ENCODE peak calls at places on chromosomes 12 and 14, in seven cellular contexts. One of them, this sample, is unnamed.

GRCh38 chr12:109621864-109622485 is 48.4 kb downstream of the MVK start:
- DNase-seq in mucosa of descending colon: no peak
- DNase-seq in progenitor cell of endocrine pancreas: no peak
- DNase-seq in SK-N-SH: peak; percentile 86
- DNase-seq in thoracic aorta: no peak
- DNase-seq in Peyer's patch: no peak
- DNase-seq in nephron progenitor cell: no peak
- DNase-seq in this sample: no peak

GRCh38 chr14:49134940-49135339 is 451.2 kb downstream of the RPS29 start:
- DNase-seq in mucosa of descending colon: no peak
- DNase-seq in progenitor cell of endocrine pancreas: no peak
- DNase-seq in SK-N-SH: peak; percentile 30
- DNase-seq in thoracic aorta: no peak
- DNase-seq in Peyer's patch: no peak
- DNase-seq in nephron progenitor cell: no peak
- DNase-seq in this sample: no peak

GRCh38 chr14:105878125-105878524 is 351.7 kb downstream of the TMEM121 start:
- DNase-seq in mucosa of descending colon: no peak
- DNase-seq in progenitor cell of endocrine pancreas: no peak
- DNase-seq in SK-N-SH: no peak
- DNase-seq in thoracic aorta: no peak
- DNase-seq in Peyer's patch: peak; percentile 5
- DNase-seq in nephron progenitor cell: no peak
- DNase-seq in this sample: no peak

GRCh38 chr12:60279224-60279623 is 683.4 kb downstream of the SLC16A7 start:
- DNase-seq in mucosa of descending colon: no peak
- DNase-seq in progenitor cell of endocrine pancreas: no peak
- DNase-seq in SK-N-SH: no peak
- DNase-seq in thoracic aorta: no peak
- DNase-seq in Peyer's patch: no peak
- DNase-seq in nephron progenitor cell: no peak
- DNase-seq in this sample: no peak

GRCh38 chr12:45303955-45304354 is 88.1 kb downstream of the ANO6 start:
- DNase-seq in mucosa of descending colon: no peak
- DNase-seq in progenitor cell of endocrine pancreas: no peak
- DNase-seq in SK-N-SH: no peak
- DNase-seq in thoracic aorta: no peak
- DNase-seq in Peyer's patch: no peak
- DNase-seq in nephron progenitor cell: no peak
- DNase-seq in this sample: no peak

GRCh38 chr12:121326996-121327674 is 25.1 kb downstream of the ANAPC5 start:
- DNase-seq in mucosa of descending colon: no peak
- DNase-seq in progenitor cell of endocrine pancreas: no peak
- DNase-seq in SK-N-SH: peak; percentile 79
- DNase-seq in thoracic aorta: no peak
- DNase-seq in Peyer's patch: no peak
- DNase-seq in nephron progenitor cell: no peak
- DNase-seq in this sample: no peak

GRCh38 chr12:106113042-106113441 is 25.7 kb downstream of the NUAK1 start:
- DNase-seq in mucosa of descending colon: no peak
- DNase-seq in progenitor cell of endocrine pancreas: no peak
- DNase-seq in SK-N-SH: no peak
- DNase-seq in thoracic aorta: no peak
- DNase-seq in Peyer's patch: no peak
- DNase-seq in nephron progenitor cell: no peak
- DNase-seq in this sample: no peak

GRCh38 chr14:78170203-78170602 is at the start of gene NRXN3:
- DNase-seq in mucosa of descending colon: peak; percentile 3
- DNase-seq in progenitor cell of endocrine pancreas: peak; percentile 18
- DNase-seq in SK-N-SH: peak; percentile 73
- DNase-seq in thoracic aorta: no peak
- DNase-seq in Peyer's patch: no peak
- DNase-seq in nephron progenitor cell: peak; percentile 65
- DNase-seq in this sample: no peak

GRCh38 chr14:78164226-78164853 is 5.8 kb upstream of the NRXN3 start:
- DNase-seq in mucosa of descending colon: peak; percentile 53
- DNase-seq in progenitor cell of endocrine pancreas: peak; percentile 43
- DNase-seq in SK-N-SH: peak; percentile 61
- DNase-seq in thoracic aorta: no peak
- DNase-seq in Peyer's patch: no peak
- DNase-seq in nephron progenitor cell: peak; percentile 65
- DNase-seq in this sample: peak; percentile 31

GRCh38 chr12:102879144-102879763 is 37.8 kb downstream of the PAH start:
- DNase-seq in mucosa of descending colon: peak; percentile 13
- DNase-seq in progenitor cell of endocrine pancreas: no peak
- DNase-seq in SK-N-SH: peak; percentile 23
- DNase-seq in thoracic aorta: no peak
- DNase-seq in Peyer's patch: no peak
- DNase-seq in nephron progenitor cell: peak; percentile 52
- DNase-seq in this sample: no peak

GRCh38 chr12:64006211-64006610 is 161.7 kb downstream of the SRGAP1 start:
- DNase-seq in mucosa of descending colon: no peak
- DNase-seq in progenitor cell of endocrine pancreas: no peak
- DNase-seq in SK-N-SH: no peak
- DNase-seq in thoracic aorta: no peak
- DNase-seq in Peyer's patch: no peak
- DNase-seq in nephron progenitor cell: no peak
- DNase-seq in this sample: no peak

GRCh38 chr14:49427117-49427516 is 159.1 kb downstream of the RPS29 start:
- DNase-seq in mucosa of descending colon: no peak
- DNase-seq in progenitor cell of endocrine pancreas: no peak
- DNase-seq in SK-N-SH: no peak
- DNase-seq in thoracic aorta: no peak
- DNase-seq in Peyer's patch: no peak
- DNase-seq in nephron progenitor cell: no peak
- DNase-seq in this sample: no peak

GRCh38 chr12:4242595-4242994 is 31.0 kb upstream of the CCND2 start:
- DNase-seq in mucosa of descending colon: no peak
- DNase-seq in progenitor cell of endocrine pancreas: no peak
- DNase-seq in SK-N-SH: no peak
- DNase-seq in thoracic aorta: no peak
- DNase-seq in Peyer's patch: no peak
- DNase-seq in nephron progenitor cell: no peak
- DNase-seq in this sample: no peak

GRCh38 chr12:94140556-94140955 is 7.8 kb upstream of the PLXNC1 start:
- DNase-seq in mucosa of descending colon: peak; percentile 55
- DNase-seq in progenitor cell of endocrine pancreas: no peak
- DNase-seq in SK-N-SH: peak; percentile 58
- DNase-seq in thoracic aorta: no peak
- DNase-seq in Peyer's patch: no peak
- DNase-seq in nephron progenitor cell: peak; percentile 40
- DNase-seq in this sample: no peak

GRCh38 chr12:19978193-19978592 is 390.1 kb upstream of the PDE3A start:
- DNase-seq in mucosa of descending colon: no peak
- DNase-seq in progenitor cell of endocrine pancreas: no peak
- DNase-seq in SK-N-SH: no peak
- DNase-seq in thoracic aorta: no peak
- DNase-seq in Peyer's patch: no peak
- DNase-seq in nephron progenitor cell: no peak
- DNase-seq in this sample: no peak

GRCh38 chr12:120234643-120235368 is 30.7 kb downstream of the PXN start:
- DNase-seq in mucosa of descending colon: peak; percentile 81
- DNase-seq in progenitor cell of endocrine pancreas: no peak
- DNase-seq in SK-N-SH: peak; percentile 67
- DNase-seq in thoracic aorta: peak; percentile 87
- DNase-seq in Peyer's patch: peak; percentile 32
- DNase-seq in nephron progenitor cell: peak; percentile 60
- DNase-seq in this sample: no peak

GRCh38 chr12:26369588-26369987 is 174.2 kb downstream of the SSPN start:
- DNase-seq in mucosa of descending colon: no peak
- DNase-seq in progenitor cell of endocrine pancreas: no peak
- DNase-seq in SK-N-SH: no peak
- DNase-seq in thoracic aorta: no peak
- DNase-seq in Peyer's patch: no peak
- DNase-seq in nephron progenitor cell: no peak
- DNase-seq in this sample: no peak

GRCh38 chr12:120659151-120659525 is 18.7 kb downstream of the CABP1 start:
- DNase-seq in mucosa of descending colon: peak; percentile 28
- DNase-seq in progenitor cell of endocrine pancreas: no peak
- DNase-seq in SK-N-SH: no peak
- DNase-seq in thoracic aorta: no peak
- DNase-seq in Peyer's patch: no peak
- DNase-seq in nephron progenitor cell: no peak
- DNase-seq in this sample: no peak

GRCh38 chr14:42378880-42379279 is 772.2 kb downstream of the LRFN5 start:
- DNase-seq in mucosa of descending colon: no peak
- DNase-seq in progenitor cell of endocrine pancreas: no peak
- DNase-seq in SK-N-SH: no peak
- DNase-seq in thoracic aorta: no peak
- DNase-seq in Peyer's patch: no peak
- DNase-seq in nephron progenitor cell: no peak
- DNase-seq in this sample: no peak

GRCh38 chr14:50521912-50522341 is 10.4 kb downstream of the MAP4K5 start:
- DNase-seq in mucosa of descending colon: no peak
- DNase-seq in progenitor cell of endocrine pancreas: no peak
- DNase-seq in SK-N-SH: no peak
- DNase-seq in thoracic aorta: no peak
- DNase-seq in Peyer's patch: no peak
- DNase-seq in nephron progenitor cell: no peak
- DNase-seq in this sample: no peak

GRCh38 chr14:68916358-68916757 is 62.7 kb downstream of the ACTN1 start:
- DNase-seq in mucosa of descending colon: no peak
- DNase-seq in progenitor cell of endocrine pancreas: no peak
- DNase-seq in SK-N-SH: no peak
- DNase-seq in thoracic aorta: no peak
- DNase-seq in Peyer's patch: no peak
- DNase-seq in nephron progenitor cell: no peak
- DNase-seq in this sample: no peak

GRCh38 chr14:68911594-68912227 is 67.4 kb downstream of the ACTN1 start:
- DNase-seq in mucosa of descending colon: peak; percentile 74
- DNase-seq in progenitor cell of endocrine pancreas: peak; percentile 75
- DNase-seq in SK-N-SH: peak; percentile 92
- DNase-seq in thoracic aorta: no peak
- DNase-seq in Peyer's patch: peak; percentile 50
- DNase-seq in nephron progenitor cell: peak; percentile 86
- DNase-seq in this sample: peak; percentile 83

GRCh38 chr14:68908860-68909259 is 70.2 kb downstream of the ACTN1 start:
- DNase-seq in mucosa of descending colon: no peak
- DNase-seq in progenitor cell of endocrine pancreas: no peak
- DNase-seq in SK-N-SH: no peak
- DNase-seq in thoracic aorta: no peak
- DNase-seq in Peyer's patch: no peak
- DNase-seq in nephron progenitor cell: no peak
- DNase-seq in this sample: no peak

GRCh38 chr14:68910540-68910939 is 68.6 kb downstream of the ACTN1 start:
- DNase-seq in mucosa of descending colon: no peak
- DNase-seq in progenitor cell of endocrine pancreas: no peak
- DNase-seq in SK-N-SH: no peak
- DNase-seq in thoracic aorta: no peak
- DNase-seq in Peyer's patch: no peak
- DNase-seq in nephron progenitor cell: no peak
- DNase-seq in this sample: no peak

GRCh38 chr14:68913516-68913915 is 65.6 kb downstream of the ACTN1 start:
- DNase-seq in mucosa of descending colon: no peak
- DNase-seq in progenitor cell of endocrine pancreas: no peak
- DNase-seq in SK-N-SH: no peak
- DNase-seq in thoracic aorta: no peak
- DNase-seq in Peyer's patch: no peak
- DNase-seq in nephron progenitor cell: no peak
- DNase-seq in this sample: no peak
- TF ChIP-seq CTCF in mucosa of descending colon: no peak
- TF ChIP-seq CTCF in progenitor cell of endocrine pancreas: no peak
- TF ChIP-seq CTCF in SK-N-SH: no peak
- TF ChIP-seq CTCF in thoracic aorta: peak; percentile 7
- TF ChIP-seq CTCF in Peyer's patch: no peak
- TF ChIP-seq CTCF in nephron progenitor cell: no peak
- TF ChIP-seq CTCF in this sample: no peak

DNA sequence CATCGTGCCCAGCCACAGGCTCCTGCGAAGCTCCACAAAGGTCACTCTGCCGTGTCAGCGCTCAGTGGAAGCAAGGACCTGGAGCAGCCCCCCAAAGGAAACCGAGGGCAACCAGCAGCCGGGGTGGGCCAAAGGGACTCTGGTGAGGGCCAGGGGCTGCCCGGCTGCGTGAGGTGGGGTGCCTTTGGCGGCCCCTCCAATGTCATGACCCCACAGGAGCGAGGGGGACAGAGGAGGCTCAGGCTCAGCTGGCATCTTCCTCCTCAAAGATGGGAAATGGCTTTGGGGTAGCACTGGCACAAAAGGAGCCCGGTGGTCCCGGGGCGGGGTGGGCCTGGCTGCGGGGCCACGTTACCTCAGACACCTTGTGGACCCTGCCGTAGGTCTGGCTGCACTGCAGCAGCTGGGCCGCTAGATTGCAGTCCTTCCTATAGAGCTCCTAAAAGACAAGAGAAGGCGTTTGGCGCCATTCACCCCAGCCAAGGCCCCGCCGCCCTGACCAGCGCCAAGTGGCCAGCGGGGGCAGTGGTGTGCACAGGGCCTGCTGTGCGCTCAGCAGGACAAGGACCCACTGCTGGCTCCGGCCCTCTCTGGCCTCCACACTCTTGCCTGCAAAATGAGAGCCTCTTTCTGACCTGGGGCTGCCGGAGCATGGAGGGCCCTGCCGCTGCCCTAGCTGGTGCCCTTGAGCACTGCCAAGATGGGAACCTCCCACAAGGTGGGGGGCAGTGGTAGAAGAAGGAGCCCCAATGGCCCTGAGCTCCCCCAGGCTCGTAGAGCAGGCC is 46.9 kb downstream of the BEGAIN start:
- DNase-seq in mucosa of descending colon: no peak
- DNase-seq in progenitor cell of endocrine pancreas: no peak
- DNase-seq in SK-N-SH: peak; percentile 85
- DNase-seq in thoracic aorta: no peak
- DNase-seq in Peyer's patch: no peak
- DNase-seq in nephron progenitor cell: peak; percentile 66
- DNase-seq in this sample: no peak
- TF ChIP-seq CTCF in mucosa of descending colon: no peak
- TF ChIP-seq CTCF in progenitor cell of endocrine pancreas: peak; percentile 49
- TF ChIP-seq CTCF in SK-N-SH: peak; percentile 48
- TF ChIP-seq CTCF in thoracic aorta: no peak
- TF ChIP-seq CTCF in Peyer's patch: no peak
- TF ChIP-seq CTCF in nephron progenitor cell: peak; percentile 59
- TF ChIP-seq CTCF in this sample: peak; percentile 6

GRCh38 chr12:74021937-74022336 is 515.7 kb upstream of the ATXN7L3B start:
- DNase-seq in mucosa of descending colon: peak; percentile 11
- DNase-seq in progenitor cell of endocrine pancreas: peak; percentile 43
- DNase-seq in SK-N-SH: peak; percentile 36
- DNase-seq in thoracic aorta: no peak
- DNase-seq in Peyer's patch: no peak
- DNase-seq in nephron progenitor cell: peak; percentile 74
- DNase-seq in this sample: no peak
- TF ChIP-seq CTCF in mucosa of descending colon: no peak
- TF ChIP-seq CTCF in progenitor cell of endocrine pancreas: peak; percentile 76
- TF ChIP-seq CTCF in SK-N-SH: peak; percentile 71
- TF ChIP-seq CTCF in thoracic aorta: no peak
- TF ChIP-seq CTCF in Peyer's patch: peak; percentile 13
- TF ChIP-seq CTCF in nephron progenitor cell: peak; percentile 67
- TF ChIP-seq CTCF in this sample: peak; percentile 52

DNA sequence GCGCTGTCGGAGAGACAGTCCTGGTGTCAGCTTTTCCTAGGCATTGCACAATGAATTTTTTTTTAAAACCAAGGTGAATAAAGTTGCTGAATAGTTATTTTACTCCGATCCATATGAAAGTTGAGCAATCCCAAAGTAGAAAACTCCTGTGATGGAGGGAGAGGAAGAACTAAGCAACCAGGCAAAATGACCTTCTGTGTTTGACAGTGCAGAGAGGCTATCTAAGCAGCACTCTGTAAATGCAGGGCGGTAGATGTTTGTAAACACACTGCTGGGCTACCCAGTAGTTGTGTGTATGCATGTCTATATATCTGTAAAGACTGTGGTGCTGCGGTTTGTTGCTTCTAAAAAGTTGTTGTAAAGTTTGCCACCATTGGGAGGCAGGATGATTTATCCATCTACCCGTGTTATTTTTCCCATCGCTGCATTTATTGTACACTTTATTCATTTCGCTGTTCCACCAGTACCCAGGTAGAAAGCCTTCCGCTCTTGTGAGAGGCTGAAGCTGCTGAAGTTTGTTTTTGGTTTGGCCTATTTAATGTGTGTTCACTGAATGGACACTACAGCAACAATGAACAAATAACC is 1.3 kb downstream of the ETV6 start:
- DNase-seq in mucosa of descending colon: peak; percentile 52
- DNase-seq in progenitor cell of endocrine pancreas: no peak
- DNase-seq in SK-N-SH: peak; percentile 37
- DNase-seq in thoracic aorta: no peak
- DNase-seq in Peyer's patch: no peak
- DNase-seq in nephron progenitor cell: no peak
- DNase-seq in this sample: no peak
- TF ChIP-seq CTCF in mucosa of descending colon: no peak
- TF ChIP-seq CTCF in progenitor cell of endocrine pancreas: no peak
- TF ChIP-seq CTCF in SK-N-SH: peak; percentile 28
- TF ChIP-seq CTCF in thoracic aorta: no peak
- TF ChIP-seq CTCF in Peyer's patch: peak; percentile 6
- TF ChIP-seq CTCF in nephron progenitor cell: no peak
- TF ChIP-seq CTCF in this sample: no peak